ENCODE peak calls at places on chromosomes 2 and 18, in eight cellular contexts. One of them, this sample, is unnamed.

GRCh38 chr18:59033361-59033760 is 106.3 kb upstream of the SEC11C start:
- DNase-seq in fibroblast of pulmonary artery: peak; percentile 17
- DNase-seq in heart right ventricle: no peak
- DNase-seq in ovary: no peak
- DNase-seq in cardiac muscle cell: no peak
- DNase-seq in brain microvascular endothelial cell: no peak
- DNase-seq in mucosa of descending colon: no peak
- DNase-seq in AG10803: no peak
- DNase-seq in this sample: no peak

GRCh38 chr2:21039979-21040467 is 3.9 kb downstream of the APOB start:
- DNase-seq in fibroblast of pulmonary artery: no peak
- DNase-seq in heart right ventricle: no peak
- DNase-seq in ovary: no peak
- DNase-seq in cardiac muscle cell: no peak
- DNase-seq in brain microvascular endothelial cell: no peak
- DNase-seq in mucosa of descending colon: no peak
- DNase-seq in AG10803: no peak
- DNase-seq in this sample: no peak

GRCh38 chr2:174796319-174796771 is 32.1 kb upstream of the CHRNA1 start:
- DNase-seq in fibroblast of pulmonary artery: no peak
- DNase-seq in heart right ventricle: no peak
- DNase-seq in ovary: no peak
- DNase-seq in cardiac muscle cell: no peak
- DNase-seq in brain microvascular endothelial cell: no peak
- DNase-seq in mucosa of descending colon: no peak
- DNase-seq in AG10803: peak; percentile 51
- DNase-seq in this sample: no peak

GRCh38 chr18:58348517-58348916 is 280.4 kb downstream of the ALPK2 start:
- DNase-seq in fibroblast of pulmonary artery: peak; percentile 20
- DNase-seq in heart right ventricle: no peak
- DNase-seq in ovary: no peak
- DNase-seq in cardiac muscle cell: no peak
- DNase-seq in brain microvascular endothelial cell: no peak
- DNase-seq in mucosa of descending colon: no peak
- DNase-seq in AG10803: no peak
- DNase-seq in this sample: no peak

GRCh38 chr2:46539327-46540276 is 60.2 kb downstream of the TMEM247 start:
- DNase-seq in fibroblast of pulmonary artery: no peak
- DNase-seq in heart right ventricle: no peak
- DNase-seq in ovary: no peak
- DNase-seq in cardiac muscle cell: no peak
- DNase-seq in brain microvascular endothelial cell: no peak
- DNase-seq in mucosa of descending colon: no peak
- DNase-seq in AG10803: peak; percentile 16
- DNase-seq in this sample: no peak

GRCh38 chr18:57836557-57836956 is 33.4 kb upstream of the ATP8B1 start:
- DNase-seq in fibroblast of pulmonary artery: no peak
- DNase-seq in heart right ventricle: no peak
- DNase-seq in ovary: no peak
- DNase-seq in cardiac muscle cell: no peak
- DNase-seq in brain microvascular endothelial cell: no peak
- DNase-seq in mucosa of descending colon: no peak
- DNase-seq in AG10803: no peak
- DNase-seq in this sample: no peak

GRCh38 chr2:183195998-183196409 is 71.8 kb downstream of the NUP35 start:
- DNase-seq in fibroblast of pulmonary artery: no peak
- DNase-seq in heart right ventricle: no peak
- DNase-seq in ovary: no peak
- DNase-seq in cardiac muscle cell: no peak
- DNase-seq in brain microvascular endothelial cell: no peak
- DNase-seq in mucosa of descending colon: no peak
- DNase-seq in AG10803: no peak
- DNase-seq in this sample: no peak

GRCh38 chr18:9109523-9109922 is 7.0 kb downstream of the NDUFV2 start:
- DNase-seq in fibroblast of pulmonary artery: peak; percentile 37
- DNase-seq in heart right ventricle: no peak
- DNase-seq in ovary: no peak
- DNase-seq in cardiac muscle cell: no peak
- DNase-seq in brain microvascular endothelial cell: no peak
- DNase-seq in mucosa of descending colon: no peak
- DNase-seq in AG10803: peak; percentile 63
- DNase-seq in this sample: no peak

GRCh38 chr18:62658028-62658427 is 57.3 kb upstream of the PHLPP1 start:
- DNase-seq in fibroblast of pulmonary artery: no peak
- DNase-seq in heart right ventricle: no peak
- DNase-seq in ovary: no peak
- DNase-seq in cardiac muscle cell: no peak
- DNase-seq in brain microvascular endothelial cell: no peak
- DNase-seq in mucosa of descending colon: no peak
- DNase-seq in AG10803: no peak
- DNase-seq in this sample: no peak

GRCh38 chr18:62655520-62656219 is 59.7 kb upstream of the PHLPP1 start:
- DNase-seq in fibroblast of pulmonary artery: no peak
- DNase-seq in heart right ventricle: no peak
- DNase-seq in ovary: no peak
- DNase-seq in cardiac muscle cell: no peak
- DNase-seq in brain microvascular endothelial cell: no peak
- DNase-seq in mucosa of descending colon: no peak
- DNase-seq in AG10803: no peak
- DNase-seq in this sample: no peak

GRCh38 chr18:62662799-62663173 is 52.6 kb upstream of the PHLPP1 start:
- DNase-seq in fibroblast of pulmonary artery: no peak
- DNase-seq in heart right ventricle: no peak
- DNase-seq in ovary: no peak
- DNase-seq in cardiac muscle cell: no peak
- DNase-seq in brain microvascular endothelial cell: no peak
- DNase-seq in mucosa of descending colon: no peak
- DNase-seq in AG10803: no peak
- DNase-seq in this sample: no peak

GRCh38 chr18:62660741-62661140 is 54.6 kb upstream of the PHLPP1 start:
- DNase-seq in fibroblast of pulmonary artery: no peak
- DNase-seq in heart right ventricle: no peak
- DNase-seq in ovary: no peak
- DNase-seq in cardiac muscle cell: no peak
- DNase-seq in brain microvascular endothelial cell: no peak
- DNase-seq in mucosa of descending colon: no peak
- DNase-seq in AG10803: peak; percentile 11
- DNase-seq in this sample: no peak

GRCh38 chr18:62659698-62660097 is 55.6 kb upstream of the PHLPP1 start:
- DNase-seq in fibroblast of pulmonary artery: no peak
- DNase-seq in heart right ventricle: no peak
- DNase-seq in ovary: no peak
- DNase-seq in cardiac muscle cell: no peak
- DNase-seq in brain microvascular endothelial cell: no peak
- DNase-seq in mucosa of descending colon: no peak
- DNase-seq in AG10803: no peak
- DNase-seq in this sample: no peak
- TF ChIP-seq CTCF in fibroblast of pulmonary artery: no peak
- TF ChIP-seq CTCF in heart right ventricle: no peak
- TF ChIP-seq CTCF in ovary: no peak
- TF ChIP-seq CTCF in cardiac muscle cell: no peak
- TF ChIP-seq CTCF in brain microvascular endothelial cell: no peak
- TF ChIP-seq CTCF in mucosa of descending colon: no peak
- TF ChIP-seq CTCF in AG10803: no peak
- TF ChIP-seq CTCF in this sample: no peak

DNA sequence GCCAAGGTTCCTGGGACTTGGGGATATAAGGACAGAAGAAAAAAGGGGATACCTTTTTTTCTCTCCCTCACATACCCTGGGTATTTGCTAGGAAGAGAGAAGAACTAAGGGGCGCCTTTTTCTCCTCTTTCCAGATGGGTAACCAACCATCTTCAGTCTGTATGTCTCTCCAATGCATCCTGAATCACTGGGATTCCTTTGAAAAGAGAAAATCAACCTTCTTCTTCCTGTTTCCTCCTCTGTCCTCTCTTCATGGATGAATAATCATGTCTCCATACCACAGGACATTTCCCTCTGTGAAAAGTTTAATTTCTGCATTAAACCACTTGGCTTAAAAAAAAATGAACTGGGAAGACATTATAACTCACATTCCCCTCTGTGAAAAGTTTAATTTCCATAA is 56.5 kb upstream of the FAM98A start:
- DNase-seq in fibroblast of pulmonary artery: no peak
- DNase-seq in heart right ventricle: no peak
- DNase-seq in ovary: no peak
- DNase-seq in cardiac muscle cell: no peak
- DNase-seq in brain microvascular endothelial cell: no peak
- DNase-seq in mucosa of descending colon: no peak
- DNase-seq in AG10803: no peak
- DNase-seq in this sample: no peak
- TF ChIP-seq CTCF in fibroblast of pulmonary artery: no peak
- TF ChIP-seq CTCF in heart right ventricle: no peak
- TF ChIP-seq CTCF in ovary: no peak
- TF ChIP-seq CTCF in cardiac muscle cell: no peak
- TF ChIP-seq CTCF in brain microvascular endothelial cell: no peak
- TF ChIP-seq CTCF in mucosa of descending colon: no peak
- TF ChIP-seq CTCF in AG10803: no peak
- TF ChIP-seq CTCF in this sample: no peak

GRCh38 chr2:157592983-157593382 is 35.7 kb downstream of the ACVR1C start:
- DNase-seq in fibroblast of pulmonary artery: peak; percentile 29
- DNase-seq in heart right ventricle: no peak
- DNase-seq in ovary: no peak
- DNase-seq in cardiac muscle cell: no peak
- DNase-seq in brain microvascular endothelial cell: peak; percentile 12
- DNase-seq in mucosa of descending colon: no peak
- DNase-seq in AG10803: peak; percentile 38
- DNase-seq in this sample: no peak
- TF ChIP-seq CTCF in fibroblast of pulmonary artery: peak; percentile 30
- TF ChIP-seq CTCF in heart right ventricle: no peak
- TF ChIP-seq CTCF in ovary: no peak
- TF ChIP-seq CTCF in cardiac muscle cell: peak; percentile 30
- TF ChIP-seq CTCF in brain microvascular endothelial cell: peak; percentile 26
- TF ChIP-seq CTCF in mucosa of descending colon: no peak
- TF ChIP-seq CTCF in AG10803: peak; percentile 45
- TF ChIP-seq CTCF in this sample: no peak

GRCh38 chr2:199455533-199456382 is 2.0 kb downstream of the SATB2 start:
- DNase-seq in fibroblast of pulmonary artery: no peak
- DNase-seq in heart right ventricle: no peak
- DNase-seq in ovary: no peak
- DNase-seq in cardiac muscle cell: peak; percentile 59
- DNase-seq in brain microvascular endothelial cell: no peak
- DNase-seq in mucosa of descending colon: peak; percentile 83
- DNase-seq in AG10803: peak; percentile 36
- DNase-seq in this sample: peak; percentile 48

GRCh38 chr2:199449455-199449854 is 8.3 kb downstream of the SATB2 start:
- DNase-seq in fibroblast of pulmonary artery: no peak
- DNase-seq in heart right ventricle: no peak
- DNase-seq in ovary: no peak
- DNase-seq in cardiac muscle cell: no peak
- DNase-seq in brain microvascular endothelial cell: no peak
- DNase-seq in mucosa of descending colon: no peak
- DNase-seq in AG10803: no peak
- DNase-seq in this sample: no peak

GRCh38 chr2:199455186-199455532 is 2.6 kb downstream of the SATB2 start:
- DNase-seq in fibroblast of pulmonary artery: no peak
- DNase-seq in heart right ventricle: no peak
- DNase-seq in ovary: no peak
- DNase-seq in cardiac muscle cell: no peak
- DNase-seq in brain microvascular endothelial cell: no peak
- DNase-seq in mucosa of descending colon: no peak
- DNase-seq in AG10803: no peak
- DNase-seq in this sample: no peak

GRCh38 chr2:199452991-199453379 is 4.8 kb downstream of the SATB2 start:
- DNase-seq in fibroblast of pulmonary artery: no peak
- DNase-seq in heart right ventricle: no peak
- DNase-seq in ovary: no peak
- DNase-seq in cardiac muscle cell: no peak
- DNase-seq in brain microvascular endothelial cell: no peak
- DNase-seq in mucosa of descending colon: no peak
- DNase-seq in AG10803: no peak
- DNase-seq in this sample: no peak

DNA sequence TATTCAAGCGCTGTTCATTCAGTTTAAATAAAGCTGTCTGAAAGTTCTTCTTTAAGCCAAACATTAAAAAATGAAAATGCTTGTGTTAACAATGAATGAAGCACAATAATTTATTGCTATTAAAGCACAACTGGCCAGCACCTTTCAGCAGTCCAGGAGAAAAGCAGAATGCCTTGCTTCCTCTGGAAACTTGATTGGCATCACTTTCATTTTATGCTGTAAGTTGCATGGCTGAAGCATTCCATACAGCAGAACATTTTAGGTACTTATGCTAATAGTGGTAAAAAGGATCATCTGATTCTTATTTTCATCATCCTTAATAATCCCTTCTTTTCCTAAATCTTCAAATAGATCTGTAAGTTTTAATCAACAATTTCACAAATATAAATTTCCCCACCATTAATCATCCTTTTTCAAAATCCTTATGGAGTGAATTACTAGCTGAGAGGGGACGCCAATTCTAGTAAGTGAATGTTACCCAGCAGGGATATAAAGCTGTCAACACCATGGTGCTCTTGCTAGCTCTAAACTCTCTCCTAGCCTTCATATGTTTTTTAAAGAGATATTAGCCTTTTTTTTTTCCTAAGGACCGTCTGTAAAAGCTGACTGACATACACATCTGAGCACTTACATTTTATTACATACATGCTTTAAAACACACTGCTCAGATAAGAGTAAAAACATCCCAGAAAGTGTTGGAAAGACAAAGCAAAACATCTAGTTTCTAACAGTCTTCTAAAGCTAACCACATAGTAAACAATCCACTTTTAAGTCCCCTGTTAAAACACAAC is 5.3 kb downstream of the SATB2 start:
- DNase-seq in fibroblast of pulmonary artery: no peak
- DNase-seq in heart right ventricle: no peak
- DNase-seq in ovary: no peak
- DNase-seq in cardiac muscle cell: no peak
- DNase-seq in brain microvascular endothelial cell: no peak
- DNase-seq in mucosa of descending colon: no peak
- DNase-seq in AG10803: peak; percentile 56
- DNase-seq in this sample: no peak
- TF ChIP-seq CTCF in fibroblast of pulmonary artery: no peak
- TF ChIP-seq CTCF in heart right ventricle: no peak
- TF ChIP-seq CTCF in ovary: no peak
- TF ChIP-seq CTCF in cardiac muscle cell: no peak
- TF ChIP-seq CTCF in brain microvascular endothelial cell: no peak
- TF ChIP-seq CTCF in mucosa of descending colon: no peak
- TF ChIP-seq CTCF in AG10803: no peak
- TF ChIP-seq CTCF in this sample: no peak

This sample was measured in Calu3.